ENCODE peak calls at places on chromosomes 11 and 22, in seven cellular contexts. Z, J, U, F, D, X and K are unnamed samples.

GRCh38 chr11:34215806-34216453 is 110.5 kb downstream of the NAT10 start:
- ATAC-seq in J (no peak), D (no peak), X (no peak), Z (no peak), F (no peak), U (no peak), K (no peak)

GRCh38 chr22:40951795-40952602 is 821 bp downstream of the RBX1 start:
- ATAC-seq in F (no peak), J (peak; percentile 16), D (no peak), X (peak; percentile 2), Z (no peak), U (no peak), K (no peak)

GRCh38 chr11:12901272-12901671 is 107.8 kb upstream of the RASSF10 start:
- ATAC-seq in U (no peak), F (no peak), Z (no peak), D (no peak), J (no peak), X (no peak), K (no peak)

GRCh38 chr11:1202154-1202775 is 20.6 kb upstream of the MUC5B start:
- ATAC-seq in X (peak; percentile 55), U (peak; percentile 73), Z (peak; percentile 1), F (no peak), D (peak; percentile 21), J (no peak), K (no peak)

GRCh38 chr11:34487430-34487829 is 26.2 kb downstream of the ELF5 start:
- ATAC-seq in F (peak; percentile 59), X (no peak), U (peak; percentile 44), D (no peak), J (no peak), Z (no peak), K (no peak)

GRCh38 chr11:73237471-73238290 is 19.6 kb downstream of the P2RY2 start:
- ATAC-seq in F (no peak), Z (no peak), U (no peak), X (no peak), D (peak; percentile 33), J (peak; percentile 23), K (no peak)

GRCh38 chr22:44464000-44464399 is 34.0 kb downstream of the RTL6 start:
- ATAC-seq in X (no peak), Z (no peak), F (no peak), D (no peak), J (no peak), U (no peak), K (no peak)

GRCh38 chr22:19853879-19854777 is 546 bp downstream of the GNB1L start:
- ATAC-seq in Z (peak; percentile 2), J (no peak), F (peak; percentile 2), U (no peak), X (no peak), D (peak; percentile 5), K (no peak)

GRCh38 chr11:125374398-125374797 is 121.7 kb downstream of the FEZ1 start:
- ATAC-seq in J (no peak), X (no peak), D (no peak), U (no peak), Z (no peak), F (no peak), K (no peak)

GRCh38 chr11:73281201-73281741 is 9.1 kb downstream of the P2RY6 start:
- ATAC-seq in J (peak; percentile 30), Z (no peak), U (no peak), D (peak; percentile 71), F (no peak), X (no peak), K (no peak)

GRCh38 chr22:25060522-25061071 is 108.1 kb downstream of the KIAA1671 start:
- ATAC-seq in X (peak; percentile 74), Z (no peak), F (peak; percentile 91), J (no peak), D (no peak), U (peak; percentile 82), K (no peak)

GRCh38 chr11:84056696-84057095 is 770.5 kb upstream of the CCDC90B start:
- ATAC-seq in X (no peak), F (no peak), D (no peak), U (no peak), Z (no peak), J (no peak), K (no peak)

GRCh38 chr11:33701831-33702230 is 1.2 kb upstream of the C11orf91 start:
- ATAC-seq in X (no peak), Z (no peak), F (no peak), U (no peak), J (no peak), D (peak; percentile 7), K (peak; percentile 5)

GRCh38 chr11:10328314-10329090 is 23.6 kb downstream of the ADM start:
- ATAC-seq in J (peak; percentile 77), U (no peak), X (no peak), F (peak; percentile 50), Z (no peak), D (peak; percentile 54), K (peak; percentile 40)

GRCh38 chr22:26367402-26368245 is 61.4 kb upstream of the ASPHD2 start:
- ATAC-seq in Z (peak; percentile 67), X (peak; percentile 65), D (no peak), F (peak; percentile 62), J (no peak), U (peak; percentile 71), K (peak; percentile 42)

GRCh38 chr11:64742087-64742939 is 1.6 kb downstream of the RASGRP2 start:
- ATAC-seq in D (no peak), U (peak; percentile 22), J (peak; percentile 0), F (peak; percentile 13), Z (peak; percentile 51), X (peak; percentile 4), K (peak; percentile 5)

GRCh38 chr11:61042961-61043540 is 59.2 kb upstream of the CD5 start:
- ATAC-seq in U (peak; percentile 28), Z (no peak), F (peak; percentile 15), X (no peak), J (no peak), D (no peak), K (peak; percentile 16)

GRCh38 chr22:26643368-26644100 is 13.9 kb upstream of the MIAT start:
- ATAC-seq in U (peak; percentile 1), Z (no peak), X (no peak), J (no peak), D (no peak), F (no peak), K (no peak)

GRCh38 chr22:36243996-36244395 is 4.7 kb upstream of the APOL2 start:
- ATAC-seq in Z (no peak), J (no peak), U (no peak), F (no peak), D (peak; percentile 31), X (no peak), K (no peak)

GRCh38 chr11:93481696-93482095 is 61.5 kb downstream of the SMCO4 start:
- ATAC-seq in X (no peak), J (no peak), Z (no peak), F (no peak), D (peak; percentile 66), U (no peak), K (peak; percentile 66)

GRCh38 chr22:33578752-33579151 is 341.5 kb downstream of the LARGE1 start:
- ATAC-seq in X (no peak), F (no peak), J (no peak), U (no peak), D (peak; percentile 32), Z (no peak), K (no peak)

GRCh38 chr22:47061226-47061625 is 298.8 kb downstream of the TBC1D22A start:
- ATAC-seq in U (no peak), D (no peak), X (no peak), F (no peak), J (no peak), Z (no peak), K (no peak)

GRCh38 chr11:117092951-117093590 is 5.2 kb downstream of the SIK3 start:
- ATAC-seq in D (no peak), U (peak; percentile 77), J (no peak), Z (no peak), F (peak; percentile 58), X (peak; percentile 54), K (no peak)

GRCh38 chr11:103849366-103849765 is 187.1 kb upstream of the DDI1 start:
- ATAC-seq in Z (no peak), J (peak; percentile 44), D (peak; percentile 57), F (no peak), X (no peak), U (no peak), K (no peak)